ENCODE peak calls at places on chromosomes 1 and 21, in eight cellular contexts. One of them, this sample, is unnamed. For H3K4me1, the result is how much of the 10 kb centered on the place peaks cover.

GRCh38 chr1:3451994-3452865 is 2.2 kb upstream of the ARHGEF16 start:
- DNase-seq in neuronal stem cell: no peak
- DNase-seq in heart left ventricle: no peak
- DNase-seq in colonic mucosa: no peak
- DNase-seq in HCT116: no peak
- DNase-seq in prostate gland: no peak
- DNase-seq in H1: no peak
- DNase-seq in sigmoid colon: no peak
- DNase-seq in this sample: no peak

GRCh38 chr1:208219659-208220282 is 24.4 kb downstream of the PLXNA2 start:
- DNase-seq in neuronal stem cell: no peak
- DNase-seq in heart left ventricle: peak
- DNase-seq in colonic mucosa: no peak
- DNase-seq in HCT116: no peak
- DNase-seq in prostate gland: no peak
- DNase-seq in H1: no peak
- DNase-seq in sigmoid colon: peak
- DNase-seq in this sample: peak

GRCh38 chr1:158675563-158675962 is 11.0 kb downstream of the SPTA1 start:
- DNase-seq in neuronal stem cell: no peak
- DNase-seq in heart left ventricle: no peak
- DNase-seq in colonic mucosa: no peak
- DNase-seq in HCT116: no peak
- DNase-seq in prostate gland: no peak
- DNase-seq in H1: no peak
- DNase-seq in sigmoid colon: no peak
- DNase-seq in this sample: peak

GRCh38 chr1:214525535-214526019 is 25.8 kb downstream of the PTPN14 start:
- DNase-seq in neuronal stem cell: no peak
- DNase-seq in heart left ventricle: no peak
- DNase-seq in colonic mucosa: no peak
- DNase-seq in HCT116: no peak
- DNase-seq in prostate gland: no peak
- DNase-seq in H1: no peak
- DNase-seq in sigmoid colon: no peak
- DNase-seq in this sample: no peak

GRCh38 chr1:225460737-225461532 is 33.1 kb upstream of the LBR start:
- DNase-seq in neuronal stem cell: no peak
- DNase-seq in heart left ventricle: no peak
- DNase-seq in colonic mucosa: no peak
- DNase-seq in HCT116: no peak
- DNase-seq in prostate gland: no peak
- DNase-seq in H1: no peak
- DNase-seq in sigmoid colon: peak
- DNase-seq in this sample: no peak

GRCh38 chr1:17521946-17522612 is 17.4 kb upstream of the ARHGEF10L start:
- DNase-seq in neuronal stem cell: no peak
- DNase-seq in heart left ventricle: no peak
- DNase-seq in colonic mucosa: peak
- DNase-seq in HCT116: no peak
- DNase-seq in prostate gland: no peak
- DNase-seq in H1: peak
- DNase-seq in sigmoid colon: no peak
- DNase-seq in this sample: no peak

GRCh38 chr1:243850368-243851128 is 505 bp upstream of the AKT3 start:
- DNase-seq in neuronal stem cell: peak
- DNase-seq in heart left ventricle: peak
- DNase-seq in colonic mucosa: peak
- DNase-seq in HCT116: no peak
- DNase-seq in prostate gland: peak
- DNase-seq in H1: peak
- DNase-seq in sigmoid colon: peak
- DNase-seq in this sample: peak

GRCh38 chr1:185442065-185442464 is 125.0 kb upstream of the IVNS1ABP start:
- DNase-seq in neuronal stem cell: no peak
- DNase-seq in heart left ventricle: no peak
- DNase-seq in colonic mucosa: no peak
- DNase-seq in HCT116: no peak
- DNase-seq in prostate gland: no peak
- DNase-seq in H1: no peak
- DNase-seq in sigmoid colon: no peak
- DNase-seq in this sample: no peak

GRCh38 chr1:228390649-228391048 is 16.0 kb downstream of the TRIM11 start:
- DNase-seq in neuronal stem cell: no peak
- DNase-seq in heart left ventricle: no peak
- DNase-seq in colonic mucosa: no peak
- DNase-seq in HCT116: no peak
- DNase-seq in prostate gland: no peak
- DNase-seq in H1: no peak
- DNase-seq in sigmoid colon: peak
- DNase-seq in this sample: no peak

GRCh38 chr21:35382696-35383095 is 333.6 kb upstream of the RUNX1 start:
- DNase-seq in neuronal stem cell: no peak
- DNase-seq in heart left ventricle: no peak
- DNase-seq in colonic mucosa: no peak
- DNase-seq in HCT116: no peak
- DNase-seq in prostate gland: no peak
- DNase-seq in H1: no peak
- DNase-seq in sigmoid colon: no peak
- DNase-seq in this sample: no peak

GRCh38 chr1:180927348-180927747 is 14.7 kb downstream of the KIAA1614 start:
- DNase-seq in neuronal stem cell: no peak
- DNase-seq in heart left ventricle: peak
- DNase-seq in colonic mucosa: no peak
- DNase-seq in HCT116: no peak
- DNase-seq in prostate gland: no peak
- DNase-seq in H1: no peak
- DNase-seq in sigmoid colon: peak
- DNase-seq in this sample: no peak

GRCh38 chr1:195714248-195714647 is 894.0 kb downstream of the KCNT2 start:
- DNase-seq in neuronal stem cell: no peak
- DNase-seq in heart left ventricle: no peak
- DNase-seq in colonic mucosa: no peak
- DNase-seq in HCT116: no peak
- DNase-seq in prostate gland: no peak
- DNase-seq in H1: no peak
- DNase-seq in sigmoid colon: no peak
- DNase-seq in this sample: peak

GRCh38 chr1:183198463-183198862 is 12.4 kb downstream of the LAMC2 start:
- DNase-seq in neuronal stem cell: no peak
- DNase-seq in heart left ventricle: no peak
- DNase-seq in colonic mucosa: no peak
- DNase-seq in HCT116: no peak
- DNase-seq in prostate gland: peak
- DNase-seq in H1: no peak
- DNase-seq in sigmoid colon: peak
- DNase-seq in this sample: no peak

DNA sequence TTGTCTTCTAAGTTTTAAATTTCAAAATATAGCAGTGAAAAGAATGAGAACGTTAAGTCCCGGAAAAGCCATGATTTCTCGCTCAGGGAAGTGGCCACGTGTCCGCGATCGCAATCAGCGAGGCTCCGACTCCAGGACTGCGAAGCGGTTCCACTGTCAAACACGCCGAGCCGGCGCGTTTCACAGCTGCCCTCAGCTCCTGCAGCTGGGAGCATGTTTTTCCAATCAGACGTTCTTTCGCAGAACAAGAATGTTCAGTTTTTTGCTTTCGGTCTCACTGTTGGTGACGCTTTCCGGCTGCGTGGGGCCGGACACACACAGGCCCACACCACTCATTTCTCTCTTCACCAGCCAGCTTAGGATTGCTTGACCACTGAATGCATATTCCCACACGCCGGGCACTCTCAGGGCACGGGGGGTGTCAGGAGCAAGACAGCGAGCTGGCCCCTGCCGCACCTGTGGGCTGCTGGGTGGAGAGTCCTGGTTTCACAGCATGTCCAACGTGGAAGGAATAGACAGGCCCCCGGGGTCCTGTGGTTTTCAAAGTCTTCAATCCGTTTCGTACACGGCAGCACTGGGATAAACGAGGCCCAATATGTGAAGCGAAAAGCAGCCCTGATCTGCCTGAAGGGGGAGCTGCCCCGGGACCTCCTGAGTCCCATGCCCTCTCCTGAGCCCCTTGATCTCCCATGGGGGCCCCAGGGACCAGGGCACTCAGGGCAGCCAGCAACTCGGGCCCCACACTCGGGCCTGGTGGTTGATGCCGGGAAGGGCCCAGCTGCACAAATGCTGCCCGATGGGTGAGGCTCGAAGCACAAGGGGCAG is 47.3 kb upstream of the COL18A1 start:
- DNase-seq in neuronal stem cell: no peak
- DNase-seq in heart left ventricle: peak
- DNase-seq in colonic mucosa: no peak
- DNase-seq in HCT116: no peak
- DNase-seq in prostate gland: no peak
- DNase-seq in H1: no peak
- DNase-seq in sigmoid colon: peak
- DNase-seq in this sample: peak
- H3K4me1 ChIP-seq in neuronal stem cell: under half
- H3K4me1 ChIP-seq in heart left ventricle: under half
- H3K4me1 ChIP-seq in colonic mucosa: under half
- H3K4me1 ChIP-seq in HCT116: under half
- H3K4me1 ChIP-seq in prostate gland: under half
- H3K4me1 ChIP-seq in H1: under half
- H3K4me1 ChIP-seq in sigmoid colon: under half
- H3K4me1 ChIP-seq in this sample: under half

GRCh38 chr21:29300547-29301138 is 1.9 kb downstream of the BACH1 start:
- DNase-seq in neuronal stem cell: no peak
- DNase-seq in heart left ventricle: no peak
- DNase-seq in colonic mucosa: no peak
- DNase-seq in HCT116: no peak
- DNase-seq in prostate gland: no peak
- DNase-seq in H1: no peak
- DNase-seq in sigmoid colon: no peak
- DNase-seq in this sample: no peak
- H3K4me3 ChIP-seq in neuronal stem cell: peak
- H3K4me3 ChIP-seq in heart left ventricle: peak
- H3K4me3 ChIP-seq in colonic mucosa: peak
- H3K4me3 ChIP-seq in HCT116: peak
- H3K4me3 ChIP-seq in prostate gland: peak
- H3K4me3 ChIP-seq in H1: peak
- H3K4me3 ChIP-seq in sigmoid colon: peak
- H3K4me3 ChIP-seq in this sample: peak

GRCh38 chr1:64922336-64922735 is 44.0 kb downstream of the JAK1 start:
- DNase-seq in neuronal stem cell: no peak
- DNase-seq in heart left ventricle: no peak
- DNase-seq in colonic mucosa: no peak
- DNase-seq in HCT116: no peak
- DNase-seq in prostate gland: no peak
- DNase-seq in H1: no peak
- DNase-seq in sigmoid colon: no peak
- DNase-seq in this sample: no peak

GRCh38 chr1:64917907-64918306 is 48.4 kb downstream of the JAK1 start:
- DNase-seq in neuronal stem cell: no peak
- DNase-seq in heart left ventricle: no peak
- DNase-seq in colonic mucosa: no peak
- DNase-seq in HCT116: no peak
- DNase-seq in prostate gland: no peak
- DNase-seq in H1: no peak
- DNase-seq in sigmoid colon: no peak
- DNase-seq in this sample: no peak

GRCh38 chr1:64923294-64923718 is 43.0 kb downstream of the JAK1 start:
- DNase-seq in neuronal stem cell: no peak
- DNase-seq in heart left ventricle: no peak
- DNase-seq in colonic mucosa: no peak
- DNase-seq in HCT116: no peak
- DNase-seq in prostate gland: no peak
- DNase-seq in H1: no peak
- DNase-seq in sigmoid colon: no peak
- DNase-seq in this sample: no peak

GRCh38 chr1:64921761-64922160 is 44.6 kb downstream of the JAK1 start:
- DNase-seq in neuronal stem cell: no peak
- DNase-seq in heart left ventricle: no peak
- DNase-seq in colonic mucosa: no peak
- DNase-seq in HCT116: no peak
- DNase-seq in prostate gland: no peak
- DNase-seq in H1: no peak
- DNase-seq in sigmoid colon: no peak
- DNase-seq in this sample: peak

DNA sequence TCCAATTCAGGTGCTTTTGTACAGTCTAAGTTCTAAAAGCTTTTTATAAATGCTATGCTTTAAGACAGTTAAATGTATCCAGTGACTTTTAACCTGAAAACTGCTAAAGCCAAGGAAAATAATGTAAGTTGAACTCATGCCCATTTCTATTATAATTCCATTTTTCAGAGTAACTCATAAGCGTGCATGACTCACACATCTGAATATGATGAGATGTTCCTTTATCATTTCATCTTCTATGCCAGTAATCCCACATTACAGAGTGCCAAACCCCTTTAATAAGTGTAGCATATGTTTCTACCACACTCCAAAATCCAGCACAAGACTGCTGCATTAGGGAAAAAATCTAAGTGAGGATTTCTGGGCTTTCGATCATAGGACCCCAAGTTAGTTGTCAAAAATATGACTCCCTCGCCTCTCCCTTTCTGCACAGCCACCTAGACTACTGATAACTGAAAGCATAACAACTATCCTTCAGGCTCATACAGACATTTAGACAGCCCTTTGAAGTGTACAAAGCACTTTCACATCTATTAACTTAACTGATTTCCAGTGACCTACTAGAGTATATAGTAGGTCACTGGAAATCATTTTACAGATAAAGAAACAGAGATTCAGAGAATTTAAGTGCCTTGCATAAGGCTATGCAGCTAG is 45.3 kb downstream of the JAK1 start:
- DNase-seq in neuronal stem cell: no peak
- DNase-seq in heart left ventricle: no peak
- DNase-seq in colonic mucosa: no peak
- DNase-seq in HCT116: no peak
- DNase-seq in prostate gland: no peak
- DNase-seq in H1: no peak
- DNase-seq in sigmoid colon: no peak
- DNase-seq in this sample: no peak
- H3K4me1 ChIP-seq in neuronal stem cell: under half
- H3K4me1 ChIP-seq in heart left ventricle: half or more
- H3K4me1 ChIP-seq in colonic mucosa: under half
- H3K4me1 ChIP-seq in HCT116: under half
- H3K4me1 ChIP-seq in prostate gland: under half
- H3K4me1 ChIP-seq in H1: under half
- H3K4me1 ChIP-seq in sigmoid colon: half or more
- H3K4me1 ChIP-seq in this sample: under half

DNA sequence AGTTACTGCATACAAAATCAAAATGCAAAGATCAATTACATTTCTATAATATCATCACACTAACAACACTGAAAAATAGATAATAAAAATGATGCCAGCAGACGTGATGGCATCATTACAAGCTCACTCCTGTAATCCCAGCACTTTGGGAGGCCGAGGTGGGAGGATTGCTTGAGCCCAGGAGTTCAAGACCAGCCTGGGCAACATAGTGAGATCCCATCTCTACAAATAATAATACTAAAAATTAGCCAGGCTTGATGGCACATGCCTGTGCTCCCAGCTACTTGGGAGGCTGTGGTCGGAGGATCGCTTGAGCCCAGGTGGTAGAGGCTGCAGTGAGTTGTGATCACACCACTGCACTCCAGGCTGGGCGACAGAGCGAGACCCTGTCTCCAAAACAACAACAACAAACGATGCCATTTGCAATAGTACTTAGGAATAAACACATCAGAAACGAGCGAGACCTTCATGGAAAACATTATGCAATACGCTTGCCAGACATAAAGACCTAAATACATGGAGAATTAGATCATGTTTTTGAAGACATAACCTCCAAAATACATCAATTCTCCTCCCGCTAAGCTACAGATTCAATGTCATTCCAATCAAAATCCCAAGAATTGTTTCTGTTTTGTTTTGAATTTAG is 86.6 kb upstream of the ERRFI1 start:
- DNase-seq in neuronal stem cell: no peak
- DNase-seq in heart left ventricle: no peak
- DNase-seq in colonic mucosa: no peak
- DNase-seq in HCT116: no peak
- DNase-seq in prostate gland: no peak
- DNase-seq in H1: no peak
- DNase-seq in sigmoid colon: no peak
- DNase-seq in this sample: no peak
- H3K4me3 ChIP-seq in neuronal stem cell: no peak
- H3K4me3 ChIP-seq in heart left ventricle: no peak
- H3K4me3 ChIP-seq in colonic mucosa: no peak
- H3K4me3 ChIP-seq in HCT116: no peak
- H3K4me3 ChIP-seq in prostate gland: no peak
- H3K4me3 ChIP-seq in H1: no peak
- H3K4me3 ChIP-seq in sigmoid colon: no peak
- H3K4me3 ChIP-seq in this sample: no peak

This sample was measured in cardiac muscle cell.